ENCODE peak calls at places on chromosomes 4 and X, in five cellular contexts. One of them, this sample, is unnamed.

GRCh38 chr4:166259081-166259480 is 386.0 kb downstream of the TLL1 start:
- DNase-seq in glutamatergic neuron: no peak
- DNase-seq in activated effector memory CD4-positive, alpha-beta T cell treated with Interleukin-2 at 50 U/mL for 16 hours: no peak
- DNase-seq in mucosa of descending colon: no peak
- DNase-seq in T47D: no peak
- DNase-seq in this sample: no peak

GRCh38 chr4:17197070-17197469 is 298.6 kb upstream of the LDB2 start:
- DNase-seq in glutamatergic neuron: no peak
- DNase-seq in mucosa of descending colon: no peak
- DNase-seq in activated effector memory CD4-positive, alpha-beta T cell treated with Interleukin-2 at 50 U/mL for 16 hours: no peak
- DNase-seq in T47D: no peak
- DNase-seq in this sample: no peak

GRCh38 chr4:40325406-40326019 is 9.6 kb upstream of the CHRNA9 start:
- DNase-seq in T47D: peak
- DNase-seq in glutamatergic neuron: peak
- DNase-seq in mucosa of descending colon: peak
- DNase-seq in activated effector memory CD4-positive, alpha-beta T cell treated with Interleukin-2 at 50 U/mL for 16 hours: peak
- DNase-seq in this sample: peak

GRCh38 chr4:73222466-73223257 is 35.9 kb downstream of the ANKRD17 start:
- DNase-seq in mucosa of descending colon: peak
- DNase-seq in T47D: peak
- DNase-seq in glutamatergic neuron: no peak
- DNase-seq in activated effector memory CD4-positive, alpha-beta T cell treated with Interleukin-2 at 50 U/mL for 16 hours: peak
- DNase-seq in this sample: no peak

GRCh38 chr4:47704693-47705325 is 133.1 kb downstream of the CORIN start:
- DNase-seq in glutamatergic neuron: peak
- DNase-seq in mucosa of descending colon: peak
- DNase-seq in activated effector memory CD4-positive, alpha-beta T cell treated with Interleukin-2 at 50 U/mL for 16 hours: no peak
- DNase-seq in T47D: no peak
- DNase-seq in this sample: no peak

GRCh38 chrX:53089224-53089842 is 4.6 kb upstream of the KANTR start:
- DNase-seq in activated effector memory CD4-positive, alpha-beta T cell treated with Interleukin-2 at 50 U/mL for 16 hours: no peak
- DNase-seq in mucosa of descending colon: peak
- DNase-seq in glutamatergic neuron: peak
- DNase-seq in T47D: peak
- DNase-seq in this sample: peak

GRCh38 chr4:181823645-181824044 is 419.6 kb upstream of the TENM3 start:
- DNase-seq in T47D: no peak
- DNase-seq in mucosa of descending colon: no peak
- DNase-seq in activated effector memory CD4-positive, alpha-beta T cell treated with Interleukin-2 at 50 U/mL for 16 hours: no peak
- DNase-seq in glutamatergic neuron: no peak
- DNase-seq in this sample: no peak

GRCh38 chrX:46262299-46262698 is 282.9 kb downstream of the ZNF674 start:
- DNase-seq in glutamatergic neuron: no peak
- DNase-seq in T47D: no peak
- DNase-seq in mucosa of descending colon: no peak
- DNase-seq in activated effector memory CD4-positive, alpha-beta T cell treated with Interleukin-2 at 50 U/mL for 16 hours: no peak
- DNase-seq in this sample: no peak

GRCh38 chr4:8727131-8727530 is 134.6 kb downstream of the CPZ start:
- DNase-seq in mucosa of descending colon: no peak
- DNase-seq in glutamatergic neuron: no peak
- DNase-seq in activated effector memory CD4-positive, alpha-beta T cell treated with Interleukin-2 at 50 U/mL for 16 hours: no peak
- DNase-seq in T47D: no peak
- DNase-seq in this sample: no peak

GRCh38 chr4:89123418-89123817 is 12.1 kb downstream of the TIGD2 start:
- DNase-seq in mucosa of descending colon: peak
- DNase-seq in activated effector memory CD4-positive, alpha-beta T cell treated with Interleukin-2 at 50 U/mL for 16 hours: no peak
- DNase-seq in T47D: peak
- DNase-seq in glutamatergic neuron: no peak
- DNase-seq in this sample: no peak

GRCh38 chrX:38652934-38653442 is 91.6 kb downstream of the TSPAN7 start:
- DNase-seq in glutamatergic neuron: no peak
- DNase-seq in T47D: no peak
- DNase-seq in mucosa of descending colon: no peak
- DNase-seq in activated effector memory CD4-positive, alpha-beta T cell treated with Interleukin-2 at 50 U/mL for 16 hours: no peak
- DNase-seq in this sample: no peak

GRCh38 chr4:168656055-168656660 is 159.3 kb downstream of the PALLD start:
- DNase-seq in activated effector memory CD4-positive, alpha-beta T cell treated with Interleukin-2 at 50 U/mL for 16 hours: no peak
- DNase-seq in glutamatergic neuron: no peak
- DNase-seq in T47D: no peak
- DNase-seq in mucosa of descending colon: no peak
- DNase-seq in this sample: no peak